ENCODE peak calls at places on chromosomes 4 and X, in four cellular contexts. One of them, this sample, is unnamed.
A peak's percentile ranks its signal among the peaks of the same experiment; 100 is the strongest.

GRCh38 chr4:96150501-96150900 is 310.6 kb downstream of the PDHA2 start:
- DNase-seq in psoas muscle: no peak
- DNase-seq in Calu3: no peak
- DNase-seq in stimulated activated CD8-positive, alpha-beta memory T cell treated with anti-CD3 and anti-CD28 coated beads, Interleukin-2, amount 100 ng/mL, for 48 hours: no peak
- DNase-seq in this sample: no peak

GRCh38 chr4:186651181-186651603 is 72.5 kb downstream of the FAT1 start:
- DNase-seq in psoas muscle: no peak
- DNase-seq in Calu3: no peak
- DNase-seq in stimulated activated CD8-positive, alpha-beta memory T cell treated with anti-CD3 and anti-CD28 coated beads, Interleukin-2, amount 100 ng/mL, for 48 hours: no peak
- DNase-seq in this sample: no peak

GRCh38 chrX:154600962-154601374 is 16.0 kb downstream of the CTAG1A start:
- DNase-seq in psoas muscle: no peak
- DNase-seq in Calu3: no peak
- DNase-seq in stimulated activated CD8-positive, alpha-beta memory T cell treated with anti-CD3 and anti-CD28 coated beads, Interleukin-2, amount 100 ng/mL, for 48 hours: no peak
- DNase-seq in this sample: no peak

GRCh38 chrX:45889471-45889870 is 655.8 kb downstream of the ZNF674 start:
- DNase-seq in psoas muscle: no peak
- DNase-seq in Calu3: no peak
- DNase-seq in stimulated activated CD8-positive, alpha-beta memory T cell treated with anti-CD3 and anti-CD28 coated beads, Interleukin-2, amount 100 ng/mL, for 48 hours: no peak
- DNase-seq in this sample: no peak

GRCh38 chr4:56976878-56977320 is 507 bp downstream of the NOA1 start:
- DNase-seq in psoas muscle: no peak
- DNase-seq in Calu3: peak; percentile 70
- DNase-seq in stimulated activated CD8-positive, alpha-beta memory T cell treated with anti-CD3 and anti-CD28 coated beads, Interleukin-2, amount 100 ng/mL, for 48 hours: peak; percentile 26
- DNase-seq in this sample: peak; percentile 38

GRCh38 chr4:99856166-99856565 is 38.1 kb downstream of the LAMTOR3 start:
- DNase-seq in psoas muscle: no peak
- DNase-seq in Calu3: no peak
- DNase-seq in stimulated activated CD8-positive, alpha-beta memory T cell treated with anti-CD3 and anti-CD28 coated beads, Interleukin-2, amount 100 ng/mL, for 48 hours: no peak
- DNase-seq in this sample: no peak

GRCh38 chr4:171650543-171650942 is 162.7 kb upstream of the GALNTL6 start:
- DNase-seq in psoas muscle: no peak
- DNase-seq in Calu3: no peak
- DNase-seq in stimulated activated CD8-positive, alpha-beta memory T cell treated with anti-CD3 and anti-CD28 coated beads, Interleukin-2, amount 100 ng/mL, for 48 hours: no peak
- DNase-seq in this sample: no peak

GRCh38 chr4:59455751-59456150 is 1744.4 kb upstream of the ADGRL3 start:
- DNase-seq in psoas muscle: no peak
- DNase-seq in Calu3: no peak
- DNase-seq in stimulated activated CD8-positive, alpha-beta memory T cell treated with anti-CD3 and anti-CD28 coated beads, Interleukin-2, amount 100 ng/mL, for 48 hours: no peak
- DNase-seq in this sample: no peak

GRCh38 chr4:33065749-33066148 is 2345.6 kb downstream of the PCDH7 start:
- DNase-seq in psoas muscle: no peak
- DNase-seq in Calu3: no peak
- DNase-seq in stimulated activated CD8-positive, alpha-beta memory T cell treated with anti-CD3 and anti-CD28 coated beads, Interleukin-2, amount 100 ng/mL, for 48 hours: no peak
- DNase-seq in this sample: no peak

GRCh38 chrX:10089378-10089795 is 67.4 kb upstream of the CLCN4 start:
- DNase-seq in psoas muscle: no peak
- DNase-seq in Calu3: no peak
- DNase-seq in stimulated activated CD8-positive, alpha-beta memory T cell treated with anti-CD3 and anti-CD28 coated beads, Interleukin-2, amount 100 ng/mL, for 48 hours: no peak
- DNase-seq in this sample: no peak